ENCODE peak calls at places on chromosomes 1 and 21, in ten cellular contexts. D, O, H, Q, B, X, G, Y, U and W are unnamed samples. For H3K4me1 and H3K27me3, the result is how much of the 10 kb centered on the place peaks cover.

GRCh38 chr1:155003766-155004351 is 1.3 kb downstream of the ZBTB7B start:
- DNase-seq in D (no peak), O (peak), H (peak), Q (peak), B (peak), X (peak), G (peak), Y (no peak), U (peak), W (peak)

GRCh38 chr1:185969028-185969427 is 234.8 kb downstream of the HMCN1 start:
- DNase-seq in D (no peak), O (no peak), H (no peak), Q (no peak), B (no peak), X (peak), G (no peak), Y (no peak), U (no peak), W (no peak)

GRCh38 chr1:226990133-226990716 is 50.1 kb downstream of the COQ8A start:
- DNase-seq in D (no peak), O (peak), H (no peak), Q (no peak), B (peak), X (no peak), G (no peak), Y (peak), U (peak), W (peak)

GRCh38 chr1:61241411-61241838 is 159.1 kb downstream of the NFIA start:
- DNase-seq in D (no peak), O (peak), H (no peak), Q (no peak), B (peak), X (no peak), G (no peak), Y (no peak), U (peak), W (no peak)

GRCh38 chr21:32333953-32334673 is 35.5 kb downstream of the MRAP start:
- DNase-seq in D (no peak), O (no peak), H (no peak), Q (no peak), B (no peak), X (no peak), G (no peak), Y (no peak), U (no peak), W (no peak)

GRCh38 chr1:116825400-116825734 is 71.1 kb downstream of the CD2 start:
- DNase-seq in D (no peak), O (no peak), H (no peak), Q (no peak), B (no peak), X (no peak), G (no peak), Y (peak), U (no peak), W (peak)

GRCh38 chr21:40732998-40733397 is 114.0 kb downstream of the DSCAM start:
- DNase-seq in D (no peak), O (no peak), H (no peak), Q (no peak), B (no peak), X (no peak), G (no peak), Y (no peak), U (no peak), W (no peak)

GRCh38 chr1:230049731-230050130 is 17.3 kb upstream of the GALNT2 start:
- DNase-seq in D (no peak), O (no peak), H (no peak), Q (no peak), B (no peak), X (no peak), G (no peak), Y (no peak), U (no peak), W (no peak)

GRCh38 chr1:17507916-17508315 is 31.6 kb upstream of the ARHGEF10L start:
- DNase-seq in D (no peak), O (no peak), H (no peak), Q (no peak), B (no peak), X (no peak), G (no peak), Y (no peak), U (no peak), W (no peak)

GRCh38 chr1:32508751-32509140 is 30.5 kb upstream of the ZBTB8A start:
- DNase-seq in D (no peak), O (no peak), H (no peak), Q (no peak), B (no peak), X (peak), G (no peak), Y (no peak), U (no peak), W (no peak)

GRCh38 chr1:83961571-83962295 is 37.2 kb downstream of the TTLL7 start:
- DNase-seq in D (no peak), O (no peak), H (peak), Q (no peak), B (no peak), X (peak), G (no peak), Y (no peak), U (no peak), W (no peak)
- H3K4me1 ChIP-seq in D (under half), O (under half), H (under half), Q (under half), B (under half), X (under half), G (under half), Y (under half), U (under half), W (under half)

DNA sequence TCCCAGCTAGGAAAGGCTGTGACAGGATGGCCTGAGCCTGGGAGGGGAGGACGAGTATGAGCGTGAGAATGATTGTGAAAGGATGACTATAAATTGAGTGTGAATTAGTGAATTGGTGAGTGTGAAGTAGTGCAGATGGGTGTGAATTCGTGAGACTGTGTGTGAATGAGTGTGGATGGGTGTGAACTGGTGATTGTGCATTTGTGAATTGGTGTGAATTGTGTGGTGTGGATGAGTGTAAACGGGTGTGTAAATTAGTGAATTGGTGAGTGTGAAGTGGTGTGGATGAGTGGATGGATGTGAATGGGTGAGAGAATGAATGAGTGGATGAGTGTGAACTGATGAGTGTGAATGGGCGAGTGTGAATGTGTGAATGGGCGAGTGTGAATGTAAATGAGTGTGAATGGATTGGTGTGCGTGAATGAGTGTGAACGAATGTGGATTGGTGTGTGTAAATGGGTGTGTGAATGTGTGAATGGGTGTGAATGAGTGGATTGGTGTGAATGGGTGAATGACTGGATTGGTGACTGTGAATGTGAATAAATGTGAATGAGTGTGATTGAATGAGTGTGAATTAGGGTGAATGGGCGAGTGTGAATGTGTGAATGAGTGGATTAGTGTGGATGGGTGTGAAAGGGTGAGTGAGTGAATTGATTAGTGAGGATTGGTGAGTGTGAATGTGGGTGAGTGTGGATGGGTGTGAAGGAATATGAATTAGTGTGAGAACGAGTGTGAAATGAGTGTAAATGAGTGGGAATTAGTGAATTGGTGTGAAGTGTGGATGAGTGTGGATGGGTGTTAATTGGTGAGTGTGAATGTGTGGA is 7.7 kb upstream of the MXRA8 start:
- DNase-seq in D (no peak), O (no peak), H (no peak), Q (no peak), B (no peak), X (no peak), G (no peak), Y (no peak), U (no peak), W (no peak)
- H3K27me3 ChIP-seq in D (under half), O (under half), H (under half), Q (under half), B (under half), X (under half), G (under half), Y (under half), U (under half), W (under half)

GRCh38 chr1:84683508-84683907 is 6.8 kb downstream of the SSX2IP start:
- DNase-seq in D (no peak), O (no peak), H (no peak), Q (no peak), B (no peak), X (no peak), G (no peak), Y (no peak), U (no peak), W (no peak)
- H3K4me1 ChIP-seq in D (under half), O (under half), H (under half), Q (under half), B (under half), X (under half), G (under half), Y (under half), U (under half), W (under half)

GRCh38 chr1:11562664-11563063 is 83.7 kb downstream of the DISP3 start:
- DNase-seq in D (no peak), O (no peak), H (no peak), Q (no peak), B (no peak), X (no peak), G (no peak), Y (no peak), U (no peak), W (no peak)
- H3K27me3 ChIP-seq in D (under half), O (half or more), H (under half), Q (under half), B (under half), X (under half), G (under half), Y (under half), U (under half), W (under half)

GRCh38 chr1:24754229-24754628 is 9.0 kb downstream of the CLIC4 start:
- DNase-seq in D (no peak), O (no peak), H (peak), Q (peak), B (no peak), X (no peak), G (no peak), Y (no peak), U (no peak), W (no peak)
- H3K4me1 ChIP-seq in D (under half), O (half or more), H (under half), Q (under half), B (under half), X (under half), G (under half), Y (under half), U (under half), W (under half)

GRCh38 chr1:18641005-18641941 is 10.6 kb downstream of the PAX7 start:
- DNase-seq in D (no peak), O (no peak), H (no peak), Q (no peak), B (no peak), X (no peak), G (no peak), Y (no peak), U (no peak), W (no peak)
- H3K27me3 ChIP-seq in D (under half), O (half or more), H (half or more), Q (half or more), B (under half), X (half or more), G (half or more), Y (half or more), U (half or more), W (under half)

GRCh38 chr1:24481843-24482610 is 20.6 kb upstream of the RCAN3 start:
- DNase-seq in D (no peak), O (no peak), H (no peak), Q (no peak), B (no peak), X (no peak), G (no peak), Y (no peak), U (no peak), W (peak)

GRCh38 chr1:24486296-24487065 is 16.2 kb upstream of the RCAN3 start:
- DNase-seq in D (no peak), O (no peak), H (no peak), Q (no peak), B (no peak), X (no peak), G (no peak), Y (no peak), U (no peak), W (no peak)

GRCh38 chr1:24481098-24481497 is 21.5 kb upstream of the RCAN3 start:
- DNase-seq in D (no peak), O (no peak), H (no peak), Q (no peak), B (peak), X (no peak), G (no peak), Y (no peak), U (peak), W (no peak)

GRCh38 chr1:24484208-24484607 is 18.4 kb upstream of the RCAN3 start:
- DNase-seq in D (no peak), O (no peak), H (no peak), Q (no peak), B (no peak), X (no peak), G (no peak), Y (no peak), U (no peak), W (no peak)

GRCh38 chr1:24483441-24483840 is 19.2 kb upstream of the RCAN3 start:
- DNase-seq in D (no peak), O (no peak), H (no peak), Q (no peak), B (peak), X (no peak), G (no peak), Y (no peak), U (no peak), W (no peak)
- H3K4me1 ChIP-seq in D (under half), O (under half), H (under half), Q (under half), B (under half), X (under half), G (under half), Y (under half), U (under half), W (under half)